ENCODE peak calls at places on chromosomes 2 and 18, in seven cellular contexts. J, O, R, S, F, C and M are unnamed samples.

GRCh38 chr2:234203135-234203984 is 152.9 kb downstream of the SPP2 start:
- DNase-seq in J (peak; percentile 91), O (peak; percentile 98), R (peak; percentile 93), S (no peak), F (peak; percentile 2), C (no peak), M (peak; percentile 96)

GRCh38 chr2:1472350-1472749 is 59.1 kb downstream of the TPO start:
- DNase-seq in J (no peak), O (no peak), R (no peak), S (no peak), F (no peak), C (no peak), M (no peak)

GRCh38 chr2:70458661-70459060 is 95.0 kb downstream of the TGFA start:
- DNase-seq in J (no peak), O (no peak), R (no peak), S (no peak), F (no peak), C (no peak), M (no peak)

GRCh38 chr18:35580748-35581534 is 599 bp upstream of the GALNT1 start:
- DNase-seq in J (peak; percentile 67), O (peak; percentile 53), R (peak; percentile 38), S (peak; percentile 82), F (peak; percentile 52), C (peak; percentile 39), M (no peak)

GRCh38 chr18:32366586-32367538 is 103.8 kb downstream of the GAREM1 start:
- DNase-seq in J (peak; percentile 25), O (peak; percentile 86), R (no peak), S (no peak), F (no peak), C (no peak), M (no peak)

GRCh38 chr2:28649481-28650260 is 102.0 kb upstream of the PPP1CB start:
- DNase-seq in J (peak; percentile 26), O (peak; percentile 81), R (peak; percentile 98), S (no peak), F (no peak), C (no peak), M (no peak)

GRCh38 chr2:85355521-85355920 is 952 bp downstream of the ELMOD3 start:
- DNase-seq in J (no peak), O (peak; percentile 18), R (no peak), S (no peak), F (no peak), C (no peak), M (no peak)

GRCh38 chr2:21175895-21176646 is 52.3 kb downstream of the TDRD15 start:
- DNase-seq in J (no peak), O (peak; percentile 16), R (no peak), S (no peak), F (peak; percentile 3), C (no peak), M (no peak)

GRCh38 chr2:8538531-8538930 is 143.3 kb upstream of the ID2 start:
- DNase-seq in J (no peak), O (no peak), R (no peak), S (no peak), F (no peak), C (no peak), M (no peak)

GRCh38 chr18:78735131-78736014 is 244.2 kb upstream of the SALL3 start:
- DNase-seq in J (no peak), O (no peak), R (no peak), S (no peak), F (no peak), C (no peak), M (no peak)

GRCh38 chr2:233794128-233794658 is 16.1 kb downstream of the MROH2A start:
- DNase-seq in J (no peak), O (no peak), R (no peak), S (no peak), F (no peak), C (no peak), M (no peak)

GRCh38 chr18:78303519-78303918 is 676.1 kb upstream of the SALL3 start:
- DNase-seq in J (no peak), O (peak; percentile 6), R (no peak), S (no peak), F (no peak), C (no peak), M (no peak)

GRCh38 chr18:77940566-77940965 is 690.9 kb downstream of the GALR1 start:
- DNase-seq in J (no peak), O (no peak), R (no peak), S (no peak), F (no peak), C (no peak), M (no peak)

GRCh38 chr2:190635781-190636180 is 13.1 kb upstream of the NAB1 start:
- DNase-seq in J (no peak), O (no peak), R (no peak), S (no peak), F (peak; percentile 12), C (no peak), M (no peak)

GRCh38 chr2:207681431-207681830 is 30.0 kb upstream of the CCNYL1 start:
- DNase-seq in J (no peak), O (no peak), R (no peak), S (no peak), F (no peak), C (no peak), M (no peak)